ENCODE peak calls at places on chromosome 7, in eight cellular contexts. D is glutamatergic neuron, Z is A549, J is left ventricle myocardium inferior, G is lower lobe of right lung, S is astrocyte of the cerebellum, O is omental fat pad, P is WERI-Rb-1. M is an unnamed sample.

GRCh38 chr7:142108728-142109505 is 2.6 kb upstream of the MGAM2 start:
- DNase-seq in Z (no peak), P (no peak), O (no peak), S (no peak), J (no peak), D (no peak), G (no peak), M (no peak)

GRCh38 chr7:7732566-7733290 is 14.3 kb upstream of the RPA3 start:
- DNase-seq in D (no peak), Z (no peak), J (no peak), O (no peak), G (no peak), S (peak; percentile 54), P (no peak), M (no peak)

GRCh38 chr7:114988035-114988434 is 66.1 kb downstream of the MDFIC start:
- DNase-seq in O (no peak), S (no peak), P (no peak), J (no peak), D (no peak), G (no peak), Z (no peak), M (no peak)

GRCh38 chr7:134532155-134533089 is 5.1 kb downstream of the AKR1B10 start:
- DNase-seq in S (no peak), J (no peak), G (no peak), P (no peak), Z (no peak), O (no peak), D (no peak), M (no peak)

GRCh38 chr7:39618868-39619267 is 4.5 kb upstream of the RALA start:
- DNase-seq in G (no peak), P (no peak), J (no peak), Z (no peak), D (no peak), O (no peak), S (no peak), M (no peak)

GRCh38 chr7:41323811-41324210 is 379.1 kb downstream of the INHBA start:
- DNase-seq in O (no peak), P (no peak), D (no peak), S (no peak), G (no peak), Z (no peak), J (no peak), M (no peak)

GRCh38 chr7:157411580-157411979 is 74.8 kb downstream of the DNAJB6 start:
- DNase-seq in Z (no peak), O (no peak), S (no peak), P (no peak), G (peak; percentile 41), J (peak; percentile 9), D (no peak), M (no peak)

GRCh38 chr7:128915841-128916642 is 5.5 kb upstream of the KCP start:
- DNase-seq in D (no peak), O (no peak), G (no peak), P (no peak), S (no peak), J (no peak), Z (no peak), M (no peak)

GRCh38 chr7:104328970-104329825 is 795 bp downstream of the LHFPL3 start:
- DNase-seq in S (no peak), O (no peak), Z (no peak), J (no peak), P (peak; percentile 75), D (peak; percentile 40), G (no peak), M (peak; percentile 8)

GRCh38 chr7:128148676-128149075 is 92.4 kb upstream of the LEP start:
- DNase-seq in J (no peak), D (no peak), Z (no peak), P (no peak), O (no peak), S (no peak), G (no peak), M (no peak)

GRCh38 chr7:2404714-2405119 is 1.3 kb downstream of the CHST12 start:
- DNase-seq in P (no peak), O (no peak), J (no peak), Z (no peak), D (no peak), S (no peak), G (no peak), M (no peak)

GRCh38 chr7:6375346-6376101 is 72.2 kb downstream of the DAGLB start:
- DNase-seq in S (peak; percentile 16), Z (no peak), G (no peak), J (no peak), O (no peak), D (no peak), P (no peak), M (no peak)

GRCh38 chr7:154581251-154581890 is 421.6 kb downstream of the PAXIP1 start:
- DNase-seq in Z (no peak), D (no peak), G (no peak), P (no peak), S (no peak), J (no peak), O (no peak), M (no peak)

GRCh38 chr7:79735012-79735411 is 281.5 kb upstream of the MAGI2 start:
- DNase-seq in Z (no peak), G (no peak), D (no peak), P (no peak), S (no peak), J (no peak), O (no peak), M (no peak)

GRCh38 chr7:141695803-141696289 is 6.1 kb downstream of the DENND11 start:
- DNase-seq in S (no peak), G (peak; percentile 48), Z (no peak), O (no peak), P (no peak), D (peak; percentile 42), J (no peak), M (no peak)

GRCh38 chr7:100200693-100201092 is 19.1 kb upstream of the PVRIG start:
- DNase-seq in J (no peak), S (no peak), Z (no peak), P (no peak), D (no peak), G (no peak), O (no peak), M (no peak)

GRCh38 chr7:97733276-97734206 is 1.7 kb downstream of the TAC1 start:
- DNase-seq in Z (no peak), J (no peak), G (no peak), S (no peak), O (no peak), D (peak; percentile 61), P (peak; percentile 31), M (peak; percentile 24)

GRCh38 chr7:8103282-8103681 is 134.7 kb downstream of the GLCCI1 start:
- DNase-seq in D (no peak), P (no peak), O (no peak), S (no peak), J (no peak), G (no peak), Z (no peak), M (no peak)

GRCh38 chr7:117673367-117673766 is 193.5 kb downstream of the CFTR start:
- DNase-seq in S (no peak), D (peak; percentile 19), P (no peak), Z (no peak), J (peak; percentile 18), O (no peak), G (peak; percentile 69), M (peak; percentile 6)

GRCh38 chr7:922334-923107 is 32.0 kb downstream of the ADAP1 start:
- DNase-seq in Z (no peak), J (no peak), S (no peak), O (peak; percentile 20), P (no peak), G (peak; percentile 42), D (peak; percentile 10), M (no peak)

GRCh38 chr7:151408839-151409554 is 841 bp downstream of the WDR86 start:
- DNase-seq in G (peak; percentile 50), J (no peak), P (no peak), Z (no peak), S (no peak), D (no peak), O (no peak), M (peak; percentile 48)
- TF ChIP-seq CTCF in G (no peak), J (no peak), P (no peak), Z (no peak), S (no peak), D (no peak), O (no peak), M (no peak)

GRCh38 chr7:53811555-53812079 is 730.6 kb upstream of the VSTM2A start:
- DNase-seq in O (no peak), S (no peak), Z (no peak), G (no peak), P (no peak), D (no peak), J (no peak), M (no peak)

DNA sequence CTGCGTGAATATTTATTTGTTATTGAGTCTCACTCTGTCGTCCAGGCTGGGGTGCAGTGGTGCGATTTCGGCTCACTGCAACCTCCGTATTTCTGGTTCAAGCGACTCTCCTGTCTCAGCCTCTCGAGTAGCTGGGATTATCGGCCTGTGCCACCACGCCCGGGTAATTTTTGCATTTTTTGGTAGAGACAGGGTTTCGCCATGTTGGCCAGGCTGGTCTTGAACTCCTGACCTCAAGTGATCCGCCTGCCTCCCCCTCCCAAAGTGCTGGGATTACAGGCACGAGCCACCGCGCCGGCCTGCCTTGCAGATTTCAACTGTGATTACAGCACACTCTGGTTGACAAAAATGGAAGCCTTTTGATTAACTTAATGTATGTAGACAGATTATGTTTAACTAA is 730.0 kb upstream of the VSTM2A start:
- DNase-seq in S (no peak), D (no peak), Z (no peak), P (no peak), O (no peak), J (no peak), G (no peak), M (no peak)
- TF ChIP-seq CTCF in S (no peak), D (no peak), Z (no peak), P (no peak), O (no peak), J (no peak), G (no peak), M (no peak)

DNA sequence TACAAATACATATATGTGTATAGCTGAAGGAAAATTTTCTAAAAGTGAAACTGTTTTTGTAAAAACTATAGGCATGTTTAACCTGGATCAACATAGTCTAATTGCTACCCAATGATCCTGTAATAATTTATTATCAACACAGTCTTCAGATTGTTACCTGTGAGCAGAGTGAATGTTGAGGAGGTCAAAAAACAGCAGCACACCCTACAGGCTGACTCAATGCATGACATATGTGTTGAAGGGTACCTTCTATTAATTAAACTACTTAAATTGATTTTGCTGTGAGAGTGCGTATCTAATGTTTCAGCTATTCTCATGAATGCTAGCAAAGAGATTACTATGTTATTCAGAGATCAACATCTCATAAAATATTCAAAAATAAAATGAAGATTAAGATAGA is 411.4 kb downstream of the TNS3 start:
- DNase-seq in D (no peak), S (no peak), G (no peak), J (no peak), O (no peak), P (no peak), Z (no peak), M (no peak)
- TF ChIP-seq CTCF in D (no peak), S (peak; percentile 31), G (peak; percentile 18), J (peak; percentile 54), O (no peak), P (peak; percentile 32), Z (peak; percentile 26), M (peak; percentile 52)

DNA sequence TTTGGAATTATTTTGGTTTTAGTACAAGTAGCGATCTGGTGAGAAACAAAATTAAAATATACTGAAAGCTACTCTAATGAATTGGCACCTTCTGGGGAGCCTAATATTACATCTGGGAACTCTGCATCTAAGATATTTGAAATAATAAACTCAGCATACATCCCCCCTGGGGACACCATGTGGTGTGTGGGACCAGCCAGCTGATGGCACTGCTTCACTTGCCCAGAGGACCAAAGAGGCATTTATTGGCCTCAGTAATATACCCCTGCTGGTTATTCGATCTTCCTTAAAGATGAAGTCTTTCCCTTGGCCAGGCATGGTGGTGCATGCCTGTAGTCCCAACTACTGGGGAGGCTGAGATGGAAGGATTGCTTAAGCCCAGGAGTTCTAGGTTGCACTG is 195.1 kb upstream of the AUTS2 start:
- DNase-seq in S (no peak), J (no peak), O (no peak), D (peak; percentile 28), Z (no peak), G (no peak), P (peak; percentile 61), M (peak; percentile 18)
- TF ChIP-seq CTCF in S (no peak), J (peak; percentile 57), O (no peak), D (peak; percentile 6), Z (no peak), G (peak; percentile 18), P (peak; percentile 69), M (no peak)